ENCODE peak calls at places on chromosome 20, in seven cellular contexts. S is K562, V is SK-N-SH, G is HepG2, X is neuronal stem cell, Q is OCI-LY7, H is PC-3. N is an unnamed sample.
A peak's percentile ranks its signal among the peaks of the same experiment; 100 is the strongest.

GRCh38 chr20:38727602-38728236 is 3.4 kb downstream of the SLC32A1 start:
- DNase-seq in V (no peak), H (no peak), Q (no peak), X (no peak), S (no peak), G (no peak), N (no peak)

GRCh38 chr20:32411955-32412706 is 54.0 kb downstream of the ASXL1 start:
- DNase-seq in G (no peak), V (no peak), X (no peak), Q (peak; percentile 28), S (no peak), H (no peak), N (no peak)

GRCh38 chr20:63690898-63691710 is 5.3 kb upstream of the TNFRSF6B start:
- DNase-seq in S (no peak), Q (no peak), G (no peak), X (no peak), V (peak; percentile 51), H (no peak), N (no peak)

GRCh38 chr20:815914-816606 is 17.5 kb upstream of the FAM110A start:
- DNase-seq in Q (peak; percentile 74), V (peak; percentile 76), X (peak; percentile 83), H (peak; percentile 76), G (peak; percentile 70), S (peak; percentile 58), N (peak; percentile 61)

GRCh38 chr20:37627060-37627766 is 66.6 kb upstream of the CTNNBL1 start:
- DNase-seq in Q (peak; percentile 38), S (peak; percentile 69), G (peak; percentile 61), X (peak; percentile 82), V (no peak), H (peak; percentile 74), N (peak; percentile 63)

GRCh38 chr20:7432612-7433011 is 507.6 kb downstream of the HAO1 start:
- DNase-seq in Q (no peak), H (peak; percentile 1), X (no peak), S (no peak), V (no peak), G (no peak), N (no peak)

GRCh38 chr20:33233129-33233774 is 2.5 kb upstream of the BPIFA1 start:
- DNase-seq in S (no peak), X (no peak), Q (no peak), H (no peak), G (peak; percentile 21), V (peak; percentile 40), N (no peak)

GRCh38 chr20:53752583-53752970 is 158.9 kb upstream of the ZNF217 start:
- DNase-seq in S (no peak), Q (no peak), G (no peak), X (no peak), H (no peak), V (no peak), N (no peak)

DNA sequence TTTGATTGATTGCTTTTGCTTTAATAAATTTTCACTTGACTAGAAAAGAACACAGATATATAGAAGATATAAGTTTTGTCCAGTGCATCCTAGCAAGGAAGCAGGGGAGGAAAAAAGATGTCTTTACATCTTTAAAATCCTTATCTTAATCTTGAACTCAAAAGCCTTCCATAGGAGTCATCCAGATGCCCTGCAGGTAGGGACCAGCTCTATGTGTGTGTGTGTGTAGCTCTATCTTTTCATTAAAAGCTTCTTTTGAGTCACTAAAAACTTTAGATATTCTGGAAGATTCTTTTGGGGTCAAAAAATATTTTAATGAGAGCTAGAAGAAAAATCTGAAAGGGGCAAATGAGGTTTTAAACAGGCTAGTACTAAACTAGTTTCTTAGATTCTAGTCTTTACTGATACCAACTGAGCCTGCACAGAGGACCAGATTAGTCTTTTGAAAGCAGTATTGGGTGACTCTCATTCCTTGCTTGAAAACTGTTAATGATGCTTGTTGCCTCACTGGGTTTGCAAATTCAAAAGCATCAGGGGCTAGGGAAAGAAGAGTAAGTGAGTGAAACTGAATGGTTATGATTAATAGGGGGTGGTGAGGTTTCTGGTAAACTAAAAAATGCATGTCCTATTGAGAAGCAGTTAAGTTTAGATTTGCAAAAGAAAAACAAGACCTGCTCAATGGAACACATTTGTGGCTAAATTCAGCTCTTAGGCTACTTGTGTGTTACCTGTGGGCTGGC is 40.6 kb upstream of the JAG1 start:
- DNase-seq in X (no peak), Q (no peak), V (no peak), G (no peak), H (no peak), S (no peak), N (no peak)
- H3K4me2 ChIP-seq in X (no peak overlapping the region), Q (no peak overlapping the region), V (peak overlapping the region; percentile 47), G (no peak overlapping the region), H (peak overlapping the region; percentile 45), S (no peak overlapping the region), N (no peak overlapping the region)

DNA sequence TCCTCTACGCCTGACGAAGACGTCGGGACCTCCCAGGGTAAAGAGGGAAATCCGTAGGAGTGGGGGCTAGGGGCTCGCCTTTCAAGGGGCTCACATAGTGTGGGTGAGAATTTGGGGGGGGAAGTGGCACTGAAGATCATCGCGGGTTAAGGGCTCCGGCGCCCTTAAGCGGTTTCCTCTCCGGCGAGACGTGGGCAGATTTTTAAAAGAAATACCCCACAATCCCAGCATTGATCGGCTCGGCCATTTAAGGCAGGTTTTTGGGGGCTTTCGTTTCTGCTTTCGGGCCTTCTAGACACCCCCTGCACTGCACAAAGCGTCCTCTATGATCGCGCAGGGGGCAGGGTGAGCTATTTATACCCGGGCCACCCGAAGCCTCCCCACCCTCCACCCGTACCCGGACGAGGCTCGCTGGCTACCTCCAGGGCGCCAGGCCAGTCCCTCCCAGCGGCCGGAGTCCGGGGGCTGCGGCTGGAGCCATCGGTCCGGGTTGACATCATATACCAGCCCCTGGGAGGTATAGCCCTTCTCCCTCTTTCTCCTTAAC is 1.2 kb downstream of the NKX2-2 start:
- DNase-seq in X (no peak), H (no peak), S (no peak), V (peak; percentile 50), G (no peak), Q (no peak), N (no peak)
- H3K4me3 ChIP-seq in X (no peak overlapping the region), H (peak overlapping the region; percentile 50), S (no peak overlapping the region), V (no peak overlapping the region), G (no peak overlapping the region), Q (no peak overlapping the region), N (peak overlapping the region; percentile 40)

GRCh38 chr20:50040432-50041237 is 57.9 kb downstream of the SNAI1 start:
- DNase-seq in G (no peak), H (no peak), X (no peak), S (no peak), V (no peak), Q (no peak), N (no peak)
- H3K4me2 ChIP-seq in G (peak overlapping the region; percentile 33), H (no peak overlapping the region), X (no peak overlapping the region), S (no peak overlapping the region), V (no peak overlapping the region), Q (peak overlapping the region; percentile 79), N (no peak overlapping the region)

DNA sequence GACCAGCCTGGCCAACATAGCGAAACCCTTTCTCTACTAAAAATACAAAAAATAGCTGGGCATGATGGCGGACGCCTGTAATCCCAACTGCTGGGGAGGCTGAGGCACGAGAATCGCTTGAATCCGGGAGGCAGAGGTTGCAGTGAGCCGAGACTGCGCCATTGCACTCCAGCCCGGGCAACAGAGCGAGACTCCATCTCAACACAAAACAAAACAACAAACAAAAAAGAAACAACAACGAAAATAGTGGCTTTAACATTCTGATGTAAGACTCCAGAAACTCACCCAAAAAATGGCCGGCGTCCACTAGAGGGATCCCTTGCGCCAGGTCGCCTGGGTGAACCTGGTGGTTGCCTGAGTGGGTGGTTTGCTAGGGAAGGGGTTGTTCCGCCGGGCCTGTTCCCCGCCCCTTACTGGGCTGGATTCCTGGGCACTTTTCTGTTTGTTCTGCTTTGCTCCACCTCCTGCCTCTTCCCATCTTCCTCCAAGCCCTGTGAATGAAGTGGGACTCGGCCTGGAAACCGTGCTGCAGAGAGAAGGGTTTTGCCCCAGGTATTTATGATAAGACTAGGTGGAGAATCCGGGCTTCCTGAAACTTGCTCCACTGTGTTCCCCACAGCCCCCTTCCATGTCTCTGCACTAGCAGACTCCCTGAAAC is 1.5 kb downstream of the PABPC1L start:
- DNase-seq in S (peak; percentile 83), X (peak; percentile 70), V (peak; percentile 80), G (peak; percentile 96), H (peak; percentile 92), Q (peak; percentile 79), N (peak; percentile 31)
- H3K4me3 ChIP-seq in S (peak overlapping the region; percentile 38), X (no peak overlapping the region), V (no peak overlapping the region), G (peak overlapping the region; percentile 97), H (peak overlapping the region; percentile 79), Q (peak overlapping the region; percentile 74), N (no peak overlapping the region)

GRCh38 chr20:41316009-41316408 is 1.5 kb downstream of the ZHX3 start:
- DNase-seq in Q (no peak), H (no peak), V (no peak), S (no peak), X (no peak), G (peak; percentile 46), N (peak; percentile 40)
- H3K4me2 ChIP-seq in Q (peak overlapping the region; percentile 93), H (peak overlapping the region; percentile 96), V (peak overlapping the region; percentile 93), S (peak overlapping the region; percentile 92), X (no peak overlapping the region), G (peak overlapping the region; percentile 99), N (peak overlapping the region; percentile 96)

DNA sequence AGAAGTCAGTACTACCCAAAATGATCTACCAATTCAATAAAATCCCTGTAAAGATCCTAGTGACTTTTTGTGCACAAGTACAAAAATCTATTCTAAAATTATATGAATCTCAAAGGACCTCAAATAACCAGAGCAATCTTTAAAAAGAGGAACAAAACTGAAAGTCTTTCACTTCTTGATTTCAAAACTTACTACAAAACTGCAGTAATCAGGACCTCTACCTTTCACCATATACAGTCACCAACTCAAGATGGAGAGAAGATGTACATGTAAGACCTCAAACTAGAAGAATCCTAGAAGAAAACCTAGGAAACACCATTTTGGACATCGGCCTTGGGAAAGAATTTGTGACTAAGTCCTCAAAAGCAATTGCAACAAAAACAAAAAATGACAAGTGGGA is 109.5 kb upstream of the CD93 start:
- DNase-seq in V (no peak), S (no peak), H (no peak), G (no peak), Q (no peak), X (no peak), N (no peak)
- H3K4me3 ChIP-seq in V (no peak overlapping the region), S (no peak overlapping the region), H (no peak overlapping the region), G (no peak overlapping the region), Q (no peak overlapping the region), X (no peak overlapping the region), N (no peak overlapping the region)

N was measured in GM23248.